ENCODE peak calls at places on chromosomes 11 and 22, in ten cellular contexts. W is tibial artery, H is BE2C, D is PC-3, P is HFF-Myc, I is fibroblast of lung, L is body of pancreas, U is uterus, B is right lobe of liver, Q is DND-41. N is an unnamed sample.

GRCh38 chr11:112961146-112961668 is at the start of gene NCAM1:
- DNase-seq in W (peak; percentile 25), H (peak; percentile 97), D (peak; percentile 23), P (no peak), I (peak; percentile 84), L (peak; percentile 29), U (peak; percentile 90), B (peak; percentile 36), Q (peak; percentile 5), N (no peak)

GRCh38 chr11:103358251-103358650 is 249.0 kb downstream of the DYNC2H1 start:
- DNase-seq in W (no peak), H (no peak), D (no peak), P (no peak), I (peak; percentile 78), L (no peak), U (no peak), B (no peak), Q (no peak), N (no peak)

GRCh38 chr11:43936081-43936480 is 6.4 kb upstream of the C11orf96 start:
- DNase-seq in W (no peak), H (no peak), D (peak; percentile 10), P (no peak), I (no peak), L (no peak), U (no peak), B (no peak), Q (no peak), N (no peak)

GRCh38 chr11:16881074-16881709 is 133.0 kb downstream of the PLEKHA7 start:
- DNase-seq in W (peak; percentile 29), H (no peak), D (peak; percentile 83), P (no peak), I (peak; percentile 76), L (peak; percentile 72), U (no peak), B (peak; percentile 47), Q (no peak), N (no peak)

GRCh38 chr11:75597636-75598035 is 35.6 kb downstream of the SERPINH1 start:
- DNase-seq in W (no peak), H (peak; percentile 60), D (peak; percentile 71), P (no peak), I (no peak), L (no peak), U (no peak), B (no peak), Q (no peak), N (no peak)

GRCh38 chr22:34427436-34427835 is 507.2 kb upstream of the LARGE1 start:
- DNase-seq in W (no peak), H (no peak), D (no peak), P (no peak), I (no peak), L (no peak), U (no peak), B (no peak), Q (no peak), N (no peak)

GRCh38 chr11:119602745-119603373 is 126.1 kb downstream of the NECTIN1 start:
- DNase-seq in W (no peak), H (no peak), D (no peak), P (no peak), I (no peak), L (no peak), U (no peak), B (no peak), Q (no peak), N (no peak)

GRCh38 chr22:19065298-19065859 is 56.8 kb downstream of the DGCR2 start:
- DNase-seq in W (no peak), H (no peak), D (no peak), P (no peak), I (no peak), L (no peak), U (no peak), B (no peak), Q (no peak), N (no peak)

GRCh38 chr11:289706-290620 is 1.0 kb downstream of the PGGHG start:
- DNase-seq in W (peak; percentile 22), H (no peak), D (no peak), P (no peak), I (no peak), L (peak; percentile 37), U (peak; percentile 16), B (peak; percentile 22), Q (peak; percentile 69), N (peak; percentile 37)

GRCh38 chr11:82675838-82676237 is 57.8 kb downstream of the FAM181B start:
- DNase-seq in W (no peak), H (no peak), D (no peak), P (no peak), I (no peak), L (no peak), U (no peak), B (no peak), Q (no peak), N (no peak)

GRCh38 chr11:1283091-1283511 is 26.3 kb downstream of the TOLLIP start:
- DNase-seq in W (no peak), H (no peak), D (no peak), P (no peak), I (no peak), L (no peak), U (no peak), B (no peak), Q (no peak), N (no peak)

GRCh38 chr11:130156108-130157022 is 3.2 kb upstream of the ST14 start:
- DNase-seq in W (no peak), H (no peak), D (peak; percentile 67), P (no peak), I (no peak), L (no peak), U (no peak), B (no peak), Q (no peak), N (peak; percentile 68)

GRCh38 chr11:4068962-4069361 is 25.6 kb upstream of the RRM1 start:
- DNase-seq in W (no peak), H (no peak), D (no peak), P (no peak), I (peak; percentile 34), L (no peak), U (no peak), B (no peak), Q (peak; percentile 33), N (no peak)

GRCh38 chr22:41862160-41862529 is 29.2 kb downstream of the SREBF2 start:
- DNase-seq in W (no peak), H (no peak), D (no peak), P (no peak), I (peak; percentile 18), L (no peak), U (no peak), B (no peak), Q (no peak), N (no peak)

GRCh38 chr11:76194872-76195668 is 11.2 kb downstream of the WNT11 start:
- DNase-seq in W (no peak), H (no peak), D (no peak), P (no peak), I (no peak), L (no peak), U (no peak), B (no peak), Q (no peak), N (no peak)

GRCh38 chr11:70474710-70475109 is 76.4 kb downstream of the CTTN start:
- DNase-seq in W (no peak), H (no peak), D (no peak), P (no peak), I (no peak), L (no peak), U (no peak), B (no peak), Q (no peak), N (no peak)
- TF ChIP-seq CTCF in W (no peak), H (no peak), D (no peak), P (no peak), I (no peak), L (no peak), U (no peak), B (no peak), Q (no peak), N (no peak)

DNA sequence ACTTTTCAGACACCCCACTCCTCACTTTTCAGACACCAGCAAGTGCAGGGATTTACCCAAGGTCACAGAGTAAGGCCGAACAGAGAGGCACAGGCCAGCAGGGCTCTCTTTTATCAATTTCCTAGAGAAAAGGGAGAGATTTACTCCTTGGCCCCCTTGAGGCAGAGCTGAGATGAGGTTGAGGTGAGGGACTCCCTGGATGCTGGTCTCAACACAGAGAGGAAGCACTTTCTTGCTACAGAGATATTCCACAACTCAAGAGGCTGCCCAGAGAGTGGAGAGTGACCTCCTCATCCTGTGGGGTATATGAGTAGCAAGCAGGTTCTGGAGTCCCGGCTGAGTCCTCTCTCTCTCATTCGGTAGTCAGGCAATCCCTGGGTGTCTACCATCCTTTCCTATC is 2.0 kb upstream of the ARHGEF17 start:
- DNase-seq in W (no peak), H (no peak), D (peak; percentile 32), P (no peak), I (no peak), L (no peak), U (no peak), B (no peak), Q (no peak), N (no peak)
- TF ChIP-seq CTCF in W (no peak), H (peak; percentile 27), D (peak; percentile 22), P (no peak), I (no peak), L (no peak), U (no peak), B (no peak), Q (peak; percentile 24), N (no peak)

GRCh38 chr22:20761536-20761935 is 12.4 kb upstream of the SERPIND1 start:
- DNase-seq in W (no peak), H (no peak), D (no peak), P (no peak), I (peak; percentile 65), L (no peak), U (no peak), B (no peak), Q (no peak), N (no peak)

GRCh38 chr22:20760084-20760483 is 13.8 kb upstream of the SERPIND1 start:
- DNase-seq in W (no peak), H (no peak), D (no peak), P (no peak), I (no peak), L (no peak), U (no peak), B (no peak), Q (no peak), N (no peak)

GRCh38 chr22:20762233-20762796 is 11.6 kb upstream of the SERPIND1 start:
- DNase-seq in W (no peak), H (no peak), D (no peak), P (no peak), I (no peak), L (no peak), U (no peak), B (no peak), Q (no peak), N (no peak)

GRCh38 chr22:20756846-20757245 is 17.1 kb upstream of the SERPIND1 start:
- DNase-seq in W (no peak), H (no peak), D (no peak), P (no peak), I (no peak), L (no peak), U (no peak), B (no peak), Q (no peak), N (no peak)

GRCh38 chr22:20758688-20759087 is 15.2 kb upstream of the SERPIND1 start:
- DNase-seq in W (no peak), H (no peak), D (no peak), P (no peak), I (no peak), L (no peak), U (no peak), B (no peak), Q (no peak), N (no peak)
- TF ChIP-seq CTCF in W (no peak), H (peak; percentile 11), D (peak; percentile 35), P (no peak), I (no peak), L (no peak), U (no peak), B (peak; percentile 13), Q (no peak), N (no peak)

GRCh38 chr11:69285766-69286165 is 8.2 kb upstream of the MYEOV start:
- DNase-seq in W (no peak), H (no peak), D (no peak), P (no peak), I (no peak), L (no peak), U (no peak), B (no peak), Q (no peak), N (no peak)
- TF ChIP-seq CTCF in W (no peak), H (no peak), D (no peak), P (no peak), I (no peak), L (no peak), U (no peak), B (no peak), Q (no peak), N (no peak)

N was measured in CD14-positive monocyte.